ENCODE peak calls at places on chromosomes 3 and 15, in six cellular contexts. I, W, U, D, P and T are unnamed samples.

GRCh38 chr3:117526485-117527079 is 817.0 kb downstream of the TUSC7 start:
- DNase-seq in I (peak), W (peak), U (peak), D (peak), P (no peak), T (no peak)

GRCh38 chr15:34855893-34856292 is 60.5 kb upstream of the ACTC1 start:
- DNase-seq in I (no peak), W (no peak), U (peak), D (no peak), P (no peak), T (no peak)

GRCh38 chr3:9786825-9787654 is 5.2 kb downstream of the TADA3 start:
- DNase-seq in I (no peak), W (no peak), U (no peak), D (no peak), P (no peak), T (no peak)

GRCh38 chr3:29156071-29156715 is 124.7 kb upstream of the RBMS3 start:
- DNase-seq in I (no peak), W (no peak), U (no peak), D (no peak), P (no peak), T (no peak)

GRCh38 chr15:39426552-39427532 is 154.0 kb upstream of the THBS1 start:
- DNase-seq in I (no peak), W (peak), U (peak), D (peak), P (peak), T (no peak)

GRCh38 chr15:67030036-67030762 is 35.2 kb upstream of the SMAD3 start:
- DNase-seq in I (no peak), W (no peak), U (no peak), D (peak), P (no peak), T (no peak)

GRCh38 chr3:46187876-46188275 is 20.2 kb downstream of the CCR1 start:
- DNase-seq in I (no peak), W (peak), U (peak), D (no peak), P (no peak), T (no peak)

GRCh38 chr15:63250312-63250965 is 27.0 kb upstream of the APH1B start:
- DNase-seq in I (no peak), W (peak), U (peak), D (no peak), P (no peak), T (no peak)

GRCh38 chr3:3625461-3626271 is 173.6 kb upstream of the LRRN1 start:
- DNase-seq in I (no peak), W (no peak), U (no peak), D (no peak), P (no peak), T (no peak)

GRCh38 chr15:48522911-48523310 is 122.6 kb downstream of the FBN1 start:
- DNase-seq in I (no peak), W (no peak), U (no peak), D (no peak), P (no peak), T (no peak)

GRCh38 chr3:194632983-194633348 is 253 bp downstream of the TMEM44 start:
- DNase-seq in I (no peak), W (no peak), U (peak), D (no peak), P (no peak), T (peak)

GRCh38 chr3:196179380-196180308 is 31.6 kb downstream of the ZDHHC19 start:
- DNase-seq in I (peak), W (no peak), U (peak), D (peak), P (no peak), T (no peak)

GRCh38 chr15:91456921-91457320 is 356.9 kb downstream of the SV2B start:
- DNase-seq in I (no peak), W (no peak), U (no peak), D (no peak), P (no peak), T (no peak)

GRCh38 chr3:49681543-49681942 is 7.4 kb downstream of the APEH start:
- DNase-seq in I (no peak), W (no peak), U (no peak), D (no peak), P (no peak), T (no peak)

GRCh38 chr3:86954226-86954625 is 36.7 kb downstream of the VGLL3 start:
- DNase-seq in I (no peak), W (no peak), U (no peak), D (no peak), P (no peak), T (no peak)

GRCh38 chr3:122084795-122085194 is 29.6 kb downstream of the CD86 start:
- DNase-seq in I (no peak), W (no peak), U (no peak), D (no peak), P (no peak), T (no peak)

GRCh38 chr15:34043391-34043790 is 4.4 kb upstream of the AVEN start:
- DNase-seq in I (no peak), W (no peak), U (peak), D (no peak), P (no peak), T (no peak)

GRCh38 chr3:94098487-94098886 is 35.6 kb downstream of the NSUN3 start:
- DNase-seq in I (no peak), W (no peak), U (peak), D (no peak), P (no peak), T (no peak)

GRCh38 chr15:71677352-71677751 is 133.0 kb upstream of the NR2E3 start:
- DNase-seq in I (no peak), W (no peak), U (no peak), D (no peak), P (no peak), T (no peak)

GRCh38 chr3:189270248-189270832 is 98.6 kb downstream of the TPRG1 start:
- DNase-seq in I (peak), W (peak), U (peak), D (no peak), P (no peak), T (peak)

GRCh38 chr15:92400573-92400972 is 6.9 kb downstream of the ST8SIA2 start:
- DNase-seq in I (no peak), W (no peak), U (no peak), D (no peak), P (no peak), T (no peak)

GRCh38 chr3:156781310-156782230 is 44.6 kb upstream of the LEKR1 start:
- DNase-seq in I (no peak), W (peak), U (no peak), D (peak), P (no peak), T (no peak)

GRCh38 chr15:42621386-42621785 is 46.0 kb downstream of the STARD9 start:
- DNase-seq in I (no peak), W (no peak), U (no peak), D (no peak), P (no peak), T (no peak)

GRCh38 chr15:73748731-73749130 is 4.4 kb downstream of the INSYN1 start:
- DNase-seq in I (no peak), W (no peak), U (no peak), D (no peak), P (no peak), T (no peak)

GRCh38 chr15:40014390-40014789 is 24.6 kb downstream of the SRP14 start:
- DNase-seq in I (no peak), W (no peak), U (no peak), D (no peak), P (no peak), T (no peak)

GRCh38 chr3:130759692-130760338 is 13.2 kb upstream of the PIK3R4 start:
- DNase-seq in I (peak), W (peak), U (peak), D (peak), P (peak), T (no peak)

GRCh38 chr3:137325170-137325569 is 367.4 kb downstream of the IL20RB start:
- DNase-seq in I (no peak), W (no peak), U (no peak), D (no peak), P (no peak), T (no peak)

GRCh38 chr3:26058774-26059455 is 269.0 kb downstream of the OXSM start:
- DNase-seq in I (no peak), W (no peak), U (no peak), D (no peak), P (no peak), T (no peak)

GRCh38 chr3:140359198-140359995 is 318.5 kb upstream of the TRIM42 start:
- DNase-seq in I (no peak), W (no peak), U (no peak), D (no peak), P (no peak), T (no peak)

GRCh38 chr3:45896956-45897355 is 10.6 kb downstream of the CCR9 start:
- DNase-seq in I (no peak), W (peak), U (peak), D (no peak), P (no peak), T (no peak)

GRCh38 chr3:138889792-138890191 is 55.1 kb upstream of the PIK3CB start:
- DNase-seq in I (no peak), W (no peak), U (no peak), D (no peak), P (no peak), T (no peak)

GRCh38 chr3:172280406-172281051 is 167.7 kb downstream of the GHSR start:
- DNase-seq in I (no peak), W (peak), U (peak), D (no peak), P (no peak), T (no peak)

GRCh38 chr3:116148881-116149530 is 296.3 kb downstream of the LSAMP start:
- DNase-seq in I (no peak), W (no peak), U (no peak), D (no peak), P (no peak), T (no peak)

GRCh38 chr15:81752149-81752942 is 293.5 kb downstream of the MEX3B start:
- DNase-seq in I (no peak), W (peak), U (peak), D (no peak), P (peak), T (no peak)

GRCh38 chr15:38941399-38941953 is 376.9 kb upstream of the RASGRP1 start:
- DNase-seq in I (no peak), W (peak), U (peak), D (no peak), P (no peak), T (no peak)

GRCh38 chr15:101167791-101168462 is 83.9 kb downstream of the CHSY1 start:
- DNase-seq in I (no peak), W (peak), U (peak), D (peak), P (peak), T (peak)

GRCh38 chr15:27179789-27180188 is 208.8 kb downstream of the GABRG3 start:
- DNase-seq in I (no peak), W (no peak), U (no peak), D (peak), P (no peak), T (no peak)

GRCh38 chr15:43125095-43125661 is 8.2 kb upstream of the TMEM62 start:
- DNase-seq in I (no peak), W (no peak), U (no peak), D (no peak), P (no peak), T (no peak)

GRCh38 chr15:23073890-23074631 is 34.7 kb upstream of the TUBGCP5 start:
- DNase-seq in I (no peak), W (no peak), U (no peak), D (no peak), P (no peak), T (no peak)

GRCh38 chr3:31346542-31346979 is 186.2 kb upstream of the STT3B start:
- DNase-seq in I (no peak), W (no peak), U (no peak), D (no peak), P (no peak), T (no peak)
- H3K27ac ChIP-seq in I (no peak), W (no peak), U (no peak), D (no peak), P (no peak), T (no peak)

GRCh38 chr3:111681705-111682426 is 86.7 kb upstream of the ZBED2 start:
- DNase-seq in I (no peak), W (no peak), U (no peak), D (no peak), P (no peak), T (no peak)
- H3K4me3 ChIP-seq in I (no peak), W (no peak), U (no peak), D (no peak), P (no peak), T (no peak)

GRCh38 chr15:70220444-70220937 is 122.8 kb upstream of the TLE3 start:
- DNase-seq in I (no peak), W (no peak), U (no peak), D (no peak), P (no peak), T (no peak)

GRCh38 chr15:70222632-70223031 is 124.9 kb upstream of the TLE3 start:
- DNase-seq in I (no peak), W (no peak), U (no peak), D (no peak), P (no peak), T (no peak)

GRCh38 chr15:70227122-70227521 is 129.4 kb upstream of the TLE3 start:
- DNase-seq in I (no peak), W (no peak), U (no peak), D (no peak), P (no peak), T (no peak)

GRCh38 chr15:70231484-70231883 is 133.8 kb upstream of the TLE3 start:
- DNase-seq in I (no peak), W (no peak), U (no peak), D (no peak), P (no peak), T (no peak)

GRCh38 chr15:70226337-70226980 is 128.7 kb upstream of the TLE3 start:
- DNase-seq in I (no peak), W (no peak), U (no peak), D (no peak), P (no peak), T (no peak)
- TF ChIP-seq CTCF in I (no peak), W (no peak), U (no peak), D (no peak), P (no peak), T (no peak)

GRCh38 chr3:88262527-88262926 is 112.8 kb downstream of the C3orf38 start:
- DNase-seq in I (no peak), W (no peak), U (no peak), D (no peak), P (no peak), T (no peak)

GRCh38 chr3:88263417-88264116 is 113.8 kb downstream of the C3orf38 start:
- DNase-seq in I (no peak), W (no peak), U (no peak), D (no peak), P (no peak), T (no peak)

DNA sequence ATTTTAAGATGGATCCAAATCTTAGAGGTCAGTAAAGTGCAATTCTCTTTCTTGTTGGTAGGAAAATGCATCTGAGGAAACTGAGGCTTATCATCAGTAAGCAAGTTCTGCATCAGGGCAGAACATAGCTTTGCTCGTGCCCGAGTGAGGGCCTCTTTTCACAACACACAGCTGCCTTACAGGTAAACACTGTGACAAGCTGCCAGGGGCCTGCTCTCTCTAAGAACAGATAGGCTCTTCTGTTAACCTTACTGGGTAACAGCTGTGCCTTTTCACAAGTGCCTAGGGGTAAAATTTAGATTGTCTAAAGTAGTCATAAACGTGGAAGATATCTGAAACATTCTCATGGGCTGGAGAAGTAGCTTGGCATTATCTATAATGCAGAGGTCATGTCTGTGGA is 118.1 kb downstream of the C3orf38 start:
- DNase-seq in I (no peak), W (no peak), U (no peak), D (no peak), P (no peak), T (no peak)
- H3K27ac ChIP-seq in I (no peak), W (no peak), U (no peak), D (no peak), P (no peak), T (no peak)

DNA sequence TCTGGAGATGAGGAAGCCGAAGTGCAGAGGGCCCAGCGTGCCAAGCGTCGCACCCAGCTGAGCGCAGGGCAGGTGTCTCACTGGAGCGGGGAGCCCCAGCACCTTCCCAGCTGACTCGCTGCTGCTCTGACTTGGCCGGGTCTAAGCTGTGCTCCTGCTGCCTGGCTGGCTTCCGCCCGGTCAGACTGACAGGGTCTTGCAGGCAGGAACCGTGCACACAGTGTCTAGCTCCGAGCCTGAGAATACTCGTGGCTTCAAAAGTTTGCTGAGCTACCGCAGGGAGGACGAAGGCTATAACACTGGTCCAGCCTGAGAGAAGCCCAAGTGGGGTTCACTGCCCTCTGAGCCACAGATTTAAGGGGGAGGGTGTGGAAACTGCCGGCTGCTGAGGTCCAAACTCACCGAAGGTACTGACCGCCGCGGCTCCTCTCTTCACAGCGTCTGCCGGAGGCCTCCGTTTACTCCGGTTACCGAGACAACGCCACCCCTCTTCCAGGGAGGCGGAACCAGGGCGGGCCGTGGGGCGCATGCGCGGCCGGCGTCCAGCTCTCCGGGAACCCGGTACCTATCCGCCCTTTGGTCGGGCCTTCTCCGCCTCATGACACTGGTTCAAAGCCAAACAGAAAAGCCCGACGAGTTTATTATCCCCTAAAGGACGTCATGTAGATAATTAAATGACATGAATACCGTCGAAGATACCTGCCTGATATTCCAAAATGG is at the start of gene CFAP44:
- DNase-seq in I (no peak), W (peak), U (peak), D (no peak), P (peak), T (peak)
- H3K4me3 ChIP-seq in I (no peak), W (peak), U (peak), D (no peak), P (peak), T (peak)

GRCh38 chr3:40780801-40781406 is 256.1 kb downstream of the ZNF621 start:
- DNase-seq in I (no peak), W (peak), U (peak), D (no peak), P (peak), T (no peak)

GRCh38 chr3:40779039-40779438 is 254.3 kb downstream of the ZNF621 start:
- DNase-seq in I (no peak), W (no peak), U (no peak), D (no peak), P (no peak), T (no peak)

GRCh38 chr3:40780341-40780800 is 255.6 kb downstream of the ZNF621 start:
- DNase-seq in I (no peak), W (peak), U (peak), D (no peak), P (peak), T (peak)

GRCh38 chr3:40782086-40782721 is 257.4 kb downstream of the ZNF621 start:
- DNase-seq in I (peak), W (no peak), U (peak), D (no peak), P (no peak), T (no peak)
- TF ChIP-seq CTCF in I (peak), W (peak), U (peak), D (no peak), P (no peak), T (no peak)